ENCODE peak calls at places on chromosomes 16 and 17, in nine cellular contexts. L, J, E, X, K, D, F, T and Z are unnamed samples.

GRCh38 chr16:745739-746138 is 4.9 kb upstream of the CIAO3 start:
- DNase-seq in L (no peak), J (peak; percentile 80), E (no peak), X (peak; percentile 65), K (no peak), D (no peak), F (no peak), T (peak; percentile 78), Z (peak; percentile 53)

GRCh38 chr17:45833826-45834439 is 10.7 kb upstream of the SPPL2C start:
- DNase-seq in L (no peak), J (no peak), E (no peak), X (peak; percentile 20), K (no peak), D (no peak), F (no peak), T (peak; percentile 37), Z (no peak)

GRCh38 chr16:3514621-3515020 is 13.8 kb downstream of the CLUAP1 start:
- DNase-seq in L (no peak), J (no peak), E (no peak), X (no peak), K (no peak), D (no peak), F (peak; percentile 44), T (no peak), Z (no peak)

GRCh38 chr16:67428146-67428731 is 2.7 kb upstream of the HSD11B2 start:
- DNase-seq in L (no peak), J (peak; percentile 87), E (no peak), X (peak; percentile 88), K (peak; percentile 53), D (peak; percentile 86), F (peak; percentile 78), T (peak; percentile 93), Z (peak; percentile 68)

GRCh38 chr17:74862919-74863318 is 3.2 kb upstream of the GRIN2C start:
- DNase-seq in L (no peak), J (no peak), E (no peak), X (no peak), K (no peak), D (no peak), F (no peak), T (no peak), Z (no peak)

GRCh38 chr17:48351916-48352332 is 78.1 kb downstream of the SKAP1 start:
- DNase-seq in L (no peak), J (peak; percentile 67), E (no peak), X (peak; percentile 40), K (peak; percentile 40), D (no peak), F (peak; percentile 59), T (peak; percentile 81), Z (no peak)

GRCh38 chr17:17384291-17384615 is 81.1 kb downstream of the NT5M start:
- DNase-seq in L (no peak), J (no peak), E (no peak), X (no peak), K (no peak), D (no peak), F (no peak), T (no peak), Z (no peak)

GRCh38 chr16:89565256-89565505 is 4.7 kb downstream of the RPL13 start:
- DNase-seq in L (no peak), J (no peak), E (no peak), X (no peak), K (no peak), D (no peak), F (no peak), T (no peak), Z (no peak)

GRCh38 chr16:48365601-48366164 is 19.5 kb downstream of the SIAH1 start:
- DNase-seq in L (peak; percentile 90), J (peak; percentile 89), E (peak; percentile 50), X (peak; percentile 94), K (peak; percentile 92), D (peak; percentile 95), F (peak; percentile 98), T (peak; percentile 93), Z (peak; percentile 75)

GRCh38 chr17:33229499-33229898 is 63.6 kb downstream of the ASIC2 start:
- DNase-seq in L (no peak), J (no peak), E (no peak), X (no peak), K (no peak), D (no peak), F (no peak), T (no peak), Z (no peak)

GRCh38 chr16:65044861-65045260 is 77.0 kb downstream of the CDH11 start:
- DNase-seq in L (no peak), J (no peak), E (peak; percentile 62), X (no peak), K (no peak), D (no peak), F (peak; percentile 68), T (peak; percentile 78), Z (no peak)

GRCh38 chr16:58409316-58409973 is 17.2 kb downstream of the GINS3 start:
- DNase-seq in L (no peak), J (no peak), E (peak; percentile 15), X (no peak), K (peak; percentile 8), D (no peak), F (peak; percentile 69), T (peak; percentile 70), Z (no peak)

GRCh38 chr16:1786242-1787055 is 3.7 kb downstream of the NUBP2 start:
- DNase-seq in L (no peak), J (no peak), E (no peak), X (no peak), K (no peak), D (peak; percentile 46), F (no peak), T (no peak), Z (no peak)

GRCh38 chr16:8569650-8570338 is 20.5 kb downstream of the TMEM114 start:
- DNase-seq in L (no peak), J (no peak), E (no peak), X (no peak), K (no peak), D (no peak), F (no peak), T (peak; percentile 55), Z (no peak)

GRCh38 chr16:11497851-11498289 is 88.8 kb downstream of the LITAF start:
- DNase-seq in L (peak; percentile 72), J (no peak), E (no peak), X (no peak), K (no peak), D (no peak), F (peak; percentile 63), T (peak; percentile 51), Z (no peak)

GRCh38 chr16:474420-475122 is 49.1 kb downstream of the RAB11FIP3 start:
- DNase-seq in L (no peak), J (no peak), E (no peak), X (no peak), K (no peak), D (peak; percentile 58), F (no peak), T (peak; percentile 71), Z (no peak)

GRCh38 chr17:66032082-66032712 is 159.7 kb downstream of the CEP112 start:
- DNase-seq in L (no peak), J (no peak), E (no peak), X (no peak), K (no peak), D (no peak), F (no peak), T (no peak), Z (no peak)